ENCODE peak calls at places on chromosomes 13 and 19, in ten cellular contexts. One of them, this sample, is unnamed.

GRCh38 chr13:37735293-37735692 is 134.3 kb downstream of the TRPC4 start:
- DNase-seq in T-cell: no peak
- DNase-seq in epithelial cell of esophagus: no peak
- DNase-seq in activated gamma-delta T cell treated with Interleukin-2 at 50 U/mL for 16 hours: no peak
- DNase-seq in globus pallidus: no peak
- DNase-seq in CD8-positive, alpha-beta memory T cell: no peak
- DNase-seq in hepatic stellate cell: no peak
- DNase-seq in brain microvascular endothelial cell: no peak
- DNase-seq in activated naive CD4-positive, alpha-beta T cell treated with Interleukin-2 at 50 U/mL for 16 hours: no peak
- DNase-seq in NCI-H446: no peak
- DNase-seq in this sample: no peak

GRCh38 chr13:99371956-99372355 is 64.8 kb upstream of the GPR183 start:
- DNase-seq in T-cell: peak; percentile 56
- DNase-seq in epithelial cell of esophagus: no peak
- DNase-seq in activated gamma-delta T cell treated with Interleukin-2 at 50 U/mL for 16 hours: peak; percentile 53
- DNase-seq in globus pallidus: peak; percentile 39
- DNase-seq in CD8-positive, alpha-beta memory T cell: peak; percentile 72
- DNase-seq in hepatic stellate cell: no peak
- DNase-seq in brain microvascular endothelial cell: no peak
- DNase-seq in activated naive CD4-positive, alpha-beta T cell treated with Interleukin-2 at 50 U/mL for 16 hours: peak; percentile 54
- DNase-seq in NCI-H446: no peak
- DNase-seq in this sample: no peak

GRCh38 chr19:35225951-35226350 is 2.6 kb downstream of the FAM187B start:
- DNase-seq in T-cell: no peak
- DNase-seq in epithelial cell of esophagus: no peak
- DNase-seq in activated gamma-delta T cell treated with Interleukin-2 at 50 U/mL for 16 hours: no peak
- DNase-seq in globus pallidus: no peak
- DNase-seq in CD8-positive, alpha-beta memory T cell: no peak
- DNase-seq in hepatic stellate cell: no peak
- DNase-seq in brain microvascular endothelial cell: no peak
- DNase-seq in activated naive CD4-positive, alpha-beta T cell treated with Interleukin-2 at 50 U/mL for 16 hours: no peak
- DNase-seq in NCI-H446: no peak
- DNase-seq in this sample: no peak

GRCh38 chr19:46944918-46945628 is 74.6 kb upstream of the NPAS1 start:
- DNase-seq in T-cell: no peak
- DNase-seq in epithelial cell of esophagus: no peak
- DNase-seq in activated gamma-delta T cell treated with Interleukin-2 at 50 U/mL for 16 hours: no peak
- DNase-seq in globus pallidus: peak; percentile 91
- DNase-seq in CD8-positive, alpha-beta memory T cell: no peak
- DNase-seq in hepatic stellate cell: peak; percentile 82
- DNase-seq in brain microvascular endothelial cell: peak; percentile 76
- DNase-seq in activated naive CD4-positive, alpha-beta T cell treated with Interleukin-2 at 50 U/mL for 16 hours: no peak
- DNase-seq in NCI-H446: no peak
- DNase-seq in this sample: peak; percentile 81

GRCh38 chr19:39409886-39410619 is 2.4 kb upstream of the PLEKHG2 start:
- DNase-seq in T-cell: peak; percentile 47
- DNase-seq in epithelial cell of esophagus: no peak
- DNase-seq in activated gamma-delta T cell treated with Interleukin-2 at 50 U/mL for 16 hours: peak; percentile 63
- DNase-seq in globus pallidus: no peak
- DNase-seq in CD8-positive, alpha-beta memory T cell: peak; percentile 83
- DNase-seq in hepatic stellate cell: peak; percentile 69
- DNase-seq in brain microvascular endothelial cell: peak; percentile 67
- DNase-seq in activated naive CD4-positive, alpha-beta T cell treated with Interleukin-2 at 50 U/mL for 16 hours: peak; percentile 65
- DNase-seq in NCI-H446: peak; percentile 49
- DNase-seq in this sample: no peak

GRCh38 chr19:14472202-14472961 is 2.8 kb downstream of the PTGER1 start:
- DNase-seq in T-cell: peak; percentile 46
- DNase-seq in epithelial cell of esophagus: peak; percentile 53
- DNase-seq in activated gamma-delta T cell treated with Interleukin-2 at 50 U/mL for 16 hours: peak; percentile 90
- DNase-seq in globus pallidus: no peak
- DNase-seq in CD8-positive, alpha-beta memory T cell: peak; percentile 83
- DNase-seq in hepatic stellate cell: peak; percentile 86
- DNase-seq in brain microvascular endothelial cell: no peak
- DNase-seq in activated naive CD4-positive, alpha-beta T cell treated with Interleukin-2 at 50 U/mL for 16 hours: peak; percentile 88
- DNase-seq in NCI-H446: peak; percentile 26
- DNase-seq in this sample: peak; percentile 95

GRCh38 chr19:49741210-49741844 is 21.8 kb downstream of the TSKS start:
- DNase-seq in T-cell: no peak
- DNase-seq in epithelial cell of esophagus: no peak
- DNase-seq in activated gamma-delta T cell treated with Interleukin-2 at 50 U/mL for 16 hours: no peak
- DNase-seq in globus pallidus: no peak
- DNase-seq in CD8-positive, alpha-beta memory T cell: no peak
- DNase-seq in hepatic stellate cell: no peak
- DNase-seq in brain microvascular endothelial cell: no peak
- DNase-seq in activated naive CD4-positive, alpha-beta T cell treated with Interleukin-2 at 50 U/mL for 16 hours: no peak
- DNase-seq in NCI-H446: no peak
- DNase-seq in this sample: no peak

GRCh38 chr19:55141696-55142095 is 7.3 kb downstream of the TNNT1 start:
- DNase-seq in T-cell: no peak
- DNase-seq in epithelial cell of esophagus: no peak
- DNase-seq in activated gamma-delta T cell treated with Interleukin-2 at 50 U/mL for 16 hours: no peak
- DNase-seq in globus pallidus: no peak
- DNase-seq in CD8-positive, alpha-beta memory T cell: no peak
- DNase-seq in hepatic stellate cell: no peak
- DNase-seq in brain microvascular endothelial cell: no peak
- DNase-seq in activated naive CD4-positive, alpha-beta T cell treated with Interleukin-2 at 50 U/mL for 16 hours: no peak
- DNase-seq in NCI-H446: no peak
- DNase-seq in this sample: no peak

GRCh38 chr19:2305974-2306806 is 1.8 kb downstream of the LINGO3 start:
- DNase-seq in T-cell: no peak
- DNase-seq in epithelial cell of esophagus: no peak
- DNase-seq in activated gamma-delta T cell treated with Interleukin-2 at 50 U/mL for 16 hours: no peak
- DNase-seq in globus pallidus: no peak
- DNase-seq in CD8-positive, alpha-beta memory T cell: no peak
- DNase-seq in hepatic stellate cell: no peak
- DNase-seq in brain microvascular endothelial cell: no peak
- DNase-seq in activated naive CD4-positive, alpha-beta T cell treated with Interleukin-2 at 50 U/mL for 16 hours: no peak
- DNase-seq in NCI-H446: no peak
- DNase-seq in this sample: no peak

GRCh38 chr13:80599765-80600164 is 258.8 kb upstream of the SPRY2 start:
- DNase-seq in T-cell: no peak
- DNase-seq in epithelial cell of esophagus: no peak
- DNase-seq in activated gamma-delta T cell treated with Interleukin-2 at 50 U/mL for 16 hours: no peak
- DNase-seq in globus pallidus: no peak
- DNase-seq in CD8-positive, alpha-beta memory T cell: no peak
- DNase-seq in hepatic stellate cell: no peak
- DNase-seq in brain microvascular endothelial cell: no peak
- DNase-seq in activated naive CD4-positive, alpha-beta T cell treated with Interleukin-2 at 50 U/mL for 16 hours: no peak
- DNase-seq in NCI-H446: no peak
- DNase-seq in this sample: no peak